ENCODE peak calls at places on chromosomes 12 and 14, in eight cellular contexts. D is Ammon's horn; N is HS-5; E is activated naive CD8-positive, alpha-beta T cell treated with anti-CD3 and anti-CD28 coated beads, Interleukin-2, amount 50 U/mL, for 24 hours; P is CD8-positive, alpha-beta T cell; M is fibroblast of the conjunctiva; H is left ventricle myocardium superior; Z is amniotic stem cell. Q is an unnamed sample.

GRCh38 chr12:132061197-132061596 is 82.9 kb downstream of the DDX51 start:
- DNase-seq in Z (no peak), D (no peak), N (no peak), M (no peak), P (no peak), H (no peak), E (no peak), Q (no peak)

GRCh38 chr12:75602111-75602510 is 90.7 kb upstream of the KRR1 start:
- DNase-seq in H (no peak), D (no peak), M (no peak), E (no peak), N (no peak), Z (no peak), P (no peak), Q (no peak)

GRCh38 chr12:64819816-64820402 is 4.5 kb upstream of the TBC1D30 start:
- DNase-seq in H (no peak), Z (no peak), P (no peak), E (no peak), N (no peak), D (no peak), M (no peak), Q (no peak)

GRCh38 chr12:5171701-5172100 is 128.0 kb downstream of the KCNA5 start:
- DNase-seq in M (no peak), H (no peak), Z (no peak), D (peak), N (no peak), P (no peak), E (no peak), Q (peak)

GRCh38 chr12:116863275-116863767 is 17.9 kb downstream of the HRK start:
- DNase-seq in D (no peak), Z (no peak), H (no peak), E (no peak), N (peak), M (peak), P (no peak), Q (peak)

GRCh38 chr14:29637406-29637805 is 290.2 kb downstream of the PRKD1 start:
- DNase-seq in E (no peak), M (peak), D (peak), H (peak), P (no peak), Z (no peak), N (no peak), Q (no peak)

GRCh38 chr12:116673713-116674112 is 64.2 kb downstream of the SPRING1 start:
- DNase-seq in P (no peak), N (no peak), Z (no peak), M (no peak), D (no peak), H (no peak), E (no peak), Q (no peak)

GRCh38 chr12:77847665-77848431 is 17.2 kb downstream of the NAV3 start:
- DNase-seq in H (no peak), M (peak), E (no peak), Z (peak), N (peak), D (no peak), P (no peak), Q (no peak)